ENCODE peak calls at places on chromosome 5, in six cellular contexts. D is NCI-H510A treated with DMSO at 0.1 percent for 48 hours; O is fibroblast of villous mesenchyme; P is naive thymus-derived CD8-positive, alpha-beta T cell; H is GM12865; Y is hippocampal formation. E is an unnamed sample.

GRCh38 chr5:160434022-160434531 is 12.4 kb downstream of the PTTG1 start:
- DNase-seq in D (no peak), O (no peak), P (no peak), H (peak; percentile 88), Y (peak; percentile 31), E (peak; percentile 86)

GRCh38 chr5:136120529-136120928 is 12.1 kb upstream of the SMAD5 start:
- DNase-seq in D (no peak), O (no peak), P (no peak), H (no peak), Y (no peak), E (no peak)

GRCh38 chr5:112413611-112414010 is 5.5 kb downstream of the EPB41L4A start:
- DNase-seq in D (no peak), O (no peak), P (no peak), H (no peak), Y (no peak), E (no peak)

GRCh38 chr5:172659909-172660628 is 19.0 kb downstream of the NEURL1B start:
- DNase-seq in D (peak; percentile 47), O (peak; percentile 79), P (no peak), H (peak; percentile 17), Y (peak; percentile 83), E (no peak)

GRCh38 chr5:150144211-150144801 is 11.3 kb downstream of the PDGFRB start:
- DNase-seq in D (no peak), O (peak; percentile 92), P (no peak), H (no peak), Y (no peak), E (no peak)

GRCh38 chr5:4101189-4101588 is 505.6 kb downstream of the IRX1 start:
- DNase-seq in D (no peak), O (no peak), P (no peak), H (no peak), Y (no peak), E (no peak)

GRCh38 chr5:151699071-151699901 is 12.6 kb upstream of the SPARC start:
- DNase-seq in D (no peak), O (peak; percentile 100), P (no peak), H (no peak), Y (no peak), E (no peak)

GRCh38 chr5:32145378-32145777 is 28.7 kb downstream of the GOLPH3 start:
- DNase-seq in D (no peak), O (no peak), P (no peak), H (no peak), Y (no peak), E (no peak)

GRCh38 chr5:103021310-103021709 is 98.6 kb downstream of the GIN1 start:
- DNase-seq in D (no peak), O (no peak), P (no peak), H (peak; percentile 46), Y (no peak), E (peak; percentile 9)

E was measured in GM06990.